ENCODE peak calls at places on chromosomes 3 and 15, in eight cellular contexts. S, Y, U, Z, H, W, P and I are unnamed samples.

GRCh38 chr15:58407786-58408185 is 24.0 kb upstream of the LIPC start:
- DNase-seq in Y (no peak), H (no peak), U (no peak), S (no peak), Z (no peak), W (no peak), P (no peak), I (no peak)

GRCh38 chr3:124934577-124934976 is at the start of gene MUC13:
- DNase-seq in P (no peak), Y (no peak), S (no peak), H (no peak), W (no peak), Z (peak; percentile 31), U (no peak), I (no peak)

GRCh38 chr3:78666458-78666800 is 1101.4 kb downstream of the ROBO1 start:
- DNase-seq in W (no peak), Y (no peak), S (no peak), U (no peak), P (no peak), H (peak; percentile 16), Z (peak; percentile 72), I (peak; percentile 63)

GRCh38 chr3:128349963-128350599 is 116.6 kb downstream of the DNAJB8 start:
- DNase-seq in U (no peak), S (no peak), P (no peak), Y (no peak), H (no peak), Z (no peak), W (no peak), I (no peak)

GRCh38 chr3:129684270-129684669 is 77.8 kb upstream of the PLXND1 start:
- DNase-seq in Z (no peak), H (no peak), U (no peak), S (no peak), Y (no peak), P (no peak), W (no peak), I (peak; percentile 18)

GRCh38 chr3:104596551-104596950 is 770.2 kb upstream of the ALCAM start:
- DNase-seq in Y (no peak), U (peak; percentile 15), P (peak; percentile 13), H (peak; percentile 75), Z (peak; percentile 61), S (peak; percentile 42), W (peak; percentile 15), I (peak; percentile 39)

GRCh38 chr3:143754090-143754489 is 94.2 kb downstream of the SLC9A9 start:
- DNase-seq in P (no peak), S (no peak), W (no peak), H (no peak), Y (no peak), Z (no peak), U (no peak), I (no peak)

GRCh38 chr15:50051811-50052419 is 67.1 kb downstream of the ATP8B4 start:
- DNase-seq in Y (no peak), P (peak; percentile 25), H (peak; percentile 90), W (no peak), U (peak; percentile 79), S (no peak), Z (peak; percentile 81), I (peak; percentile 49)

GRCh38 chr15:99151156-99151555 is 46.3 kb downstream of the SYNM start:
- DNase-seq in P (peak; percentile 7), U (no peak), Z (no peak), W (no peak), Y (no peak), S (no peak), H (no peak), I (no peak)

GRCh38 chr15:65730560-65731172 is 61.4 kb downstream of the DENND4A start:
- DNase-seq in H (peak; percentile 62), Z (peak; percentile 46), W (no peak), U (peak; percentile 33), P (no peak), Y (no peak), S (no peak), I (no peak)

GRCh38 chr15:26352909-26353308 is 420.0 kb downstream of the GABRB3 start:
- DNase-seq in Z (no peak), Y (no peak), U (no peak), H (no peak), P (peak; percentile 32), S (no peak), W (no peak), I (no peak)

GRCh38 chr15:50137330-50137761 is 18.3 kb upstream of the ATP8B4 start:
- DNase-seq in Z (peak; percentile 87), W (no peak), S (no peak), U (peak; percentile 69), H (peak; percentile 71), Y (no peak), P (no peak), I (peak; percentile 36)

GRCh38 chr3:69079269-69080159 is 651 bp downstream of the UBA3 start:
- DNase-seq in W (no peak), Z (peak; percentile 25), H (no peak), P (peak; percentile 80), S (no peak), U (no peak), Y (peak; percentile 71), I (no peak)

GRCh38 chr3:155195558-155195957 is 97.9 kb downstream of the STRIT1 start:
- DNase-seq in S (no peak), Z (no peak), W (no peak), Y (no peak), H (no peak), U (no peak), P (no peak), I (no peak)

GRCh38 chr15:29471306-29471705 is 201.7 kb upstream of the NSMCE3 start:
- DNase-seq in W (no peak), Z (no peak), S (no peak), P (no peak), H (no peak), U (no peak), Y (no peak), I (no peak)

GRCh38 chr15:74937602-74938371 is at the start of gene COX5A:
- DNase-seq in W (peak; percentile 94), Z (peak; percentile 97), Y (peak; percentile 98), S (peak; percentile 89), U (peak; percentile 81), P (peak; percentile 97), H (peak; percentile 97), I (peak; percentile 97)

GRCh38 chr15:52284164-52284563 is 11.4 kb downstream of the MYO5C start:
- DNase-seq in U (no peak), P (no peak), Y (no peak), S (no peak), H (peak; percentile 15), W (no peak), Z (peak; percentile 38), I (peak; percentile 63)

GRCh38 chr3:10308678-10309077 is 12.2 kb downstream of the SEC13 start:
- DNase-seq in U (no peak), S (no peak), P (no peak), W (no peak), Y (no peak), Z (no peak), H (no peak), I (no peak)

GRCh38 chr15:68653795-68654194 is 75.0 kb downstream of the CORO2B start:
- DNase-seq in Y (no peak), P (peak; percentile 9), W (no peak), Z (no peak), H (no peak), U (no peak), S (no peak), I (no peak)

GRCh38 chr3:52193059-52193458 is 4.9 kb upstream of the ALAS1 start:
- DNase-seq in U (no peak), S (no peak), Y (no peak), W (no peak), P (peak; percentile 14), Z (peak; percentile 67), H (peak; percentile 40), I (peak; percentile 75)

GRCh38 chr15:74584779-74585178 is 30.9 kb upstream of the CLK3 start:
- DNase-seq in Z (no peak), Y (peak; percentile 51), W (no peak), H (no peak), U (no peak), S (no peak), P (peak; percentile 30), I (no peak)

GRCh38 chr3:189727898-189728297 is 96.7 kb downstream of the TP63 start:
- DNase-seq in Z (peak; percentile 70), Y (no peak), U (no peak), H (peak; percentile 51), S (no peak), P (no peak), W (no peak), I (peak; percentile 30)

GRCh38 chr3:180382781-180383180 is 219.2 kb upstream of the TTC14 start:
- DNase-seq in Y (no peak), P (peak; percentile 0), U (no peak), H (no peak), W (no peak), Z (no peak), S (no peak), I (no peak)